ENCODE peak calls at places on chromosomes 13 and 19, in five cellular contexts. One of them, this sample, is unnamed.

GRCh38 chr13:97403893-97404683 is 29.9 kb upstream of the RAP2A start:
- DNase-seq in pons: no peak
- DNase-seq in NCI-H1930: no peak
- DNase-seq in T-helper 2 cell: no peak
- DNase-seq in right cardiac atrium: no peak
- DNase-seq in this sample: no peak

GRCh38 chr19:46944918-46945628 is 74.6 kb upstream of the NPAS1 start:
- DNase-seq in pons: peak
- DNase-seq in NCI-H1930: no peak
- DNase-seq in T-helper 2 cell: no peak
- DNase-seq in right cardiac atrium: peak
- DNase-seq in this sample: no peak

GRCh38 chr19:15954820-15955219 is 6.0 kb downstream of the OR10H4 start:
- DNase-seq in pons: no peak
- DNase-seq in NCI-H1930: no peak
- DNase-seq in T-helper 2 cell: no peak
- DNase-seq in right cardiac atrium: no peak
- DNase-seq in this sample: no peak

GRCh38 chr13:98822238-98822606 is 69.8 kb upstream of the SLC15A1 start:
- DNase-seq in pons: no peak
- DNase-seq in NCI-H1930: no peak
- DNase-seq in T-helper 2 cell: no peak
- DNase-seq in right cardiac atrium: no peak
- DNase-seq in this sample: no peak

GRCh38 chr19:4597975-4598671 is 38.6 kb upstream of the SEMA6B start:
- DNase-seq in pons: no peak
- DNase-seq in NCI-H1930: no peak
- DNase-seq in T-helper 2 cell: peak
- DNase-seq in right cardiac atrium: peak
- DNase-seq in this sample: peak

GRCh38 chr13:98890186-98890585 is 87.7 kb downstream of the DOCK9 start:
- DNase-seq in pons: peak
- DNase-seq in NCI-H1930: no peak
- DNase-seq in T-helper 2 cell: no peak
- DNase-seq in right cardiac atrium: no peak
- DNase-seq in this sample: no peak

GRCh38 chr13:26378116-26378515 is 124.2 kb downstream of the CDK8 start:
- DNase-seq in pons: no peak
- DNase-seq in NCI-H1930: no peak
- DNase-seq in T-helper 2 cell: no peak
- DNase-seq in right cardiac atrium: no peak
- DNase-seq in this sample: no peak

GRCh38 chr19:42497492-42498226 is 30.6 kb downstream of the CEACAM1 start:
- DNase-seq in pons: peak
- DNase-seq in NCI-H1930: no peak
- DNase-seq in T-helper 2 cell: no peak
- DNase-seq in right cardiac atrium: no peak
- DNase-seq in this sample: no peak

GRCh38 chr13:89375839-89376238 is 1704.7 kb downstream of the SLITRK5 start:
- DNase-seq in pons: peak
- DNase-seq in NCI-H1930: no peak
- DNase-seq in T-helper 2 cell: no peak
- DNase-seq in right cardiac atrium: no peak
- DNase-seq in this sample: no peak

GRCh38 chr13:83085186-83085900 is 796.9 kb downstream of the SLITRK1 start:
- DNase-seq in pons: no peak
- DNase-seq in NCI-H1930: no peak
- DNase-seq in T-helper 2 cell: no peak
- DNase-seq in right cardiac atrium: no peak
- DNase-seq in this sample: no peak

GRCh38 chr19:6030214-6030507 is 52.2 kb upstream of the RANBP3 start:
- DNase-seq in pons: no peak
- DNase-seq in NCI-H1930: no peak
- DNase-seq in T-helper 2 cell: no peak
- DNase-seq in right cardiac atrium: no peak
- DNase-seq in this sample: no peak

GRCh38 chr19:20197747-20198146 is 30.7 kb downstream of the ZNF486 start:
- DNase-seq in pons: no peak
- DNase-seq in NCI-H1930: no peak
- DNase-seq in T-helper 2 cell: no peak
- DNase-seq in right cardiac atrium: no peak
- DNase-seq in this sample: no peak

GRCh38 chr13:76210262-76210661 is 574.1 kb downstream of the LMO7 start:
- DNase-seq in pons: no peak
- DNase-seq in NCI-H1930: no peak
- DNase-seq in T-helper 2 cell: no peak
- DNase-seq in right cardiac atrium: peak
- DNase-seq in this sample: no peak

GRCh38 chr19:31232871-31233270 is 116.4 kb downstream of the TSHZ3 start:
- DNase-seq in pons: no peak
- DNase-seq in NCI-H1930: no peak
- DNase-seq in T-helper 2 cell: no peak
- DNase-seq in right cardiac atrium: no peak
- DNase-seq in this sample: no peak

GRCh38 chr13:61192826-61193225 is 222.8 kb downstream of the PCDH20 start:
- DNase-seq in pons: no peak
- DNase-seq in NCI-H1930: no peak
- DNase-seq in T-helper 2 cell: no peak
- DNase-seq in right cardiac atrium: no peak
- DNase-seq in this sample: no peak

GRCh38 chr19:13951799-13952153 is 533 bp upstream of the DCAF15 start:
- DNase-seq in pons: no peak
- DNase-seq in NCI-H1930: no peak
- DNase-seq in T-helper 2 cell: no peak
- DNase-seq in right cardiac atrium: no peak
- DNase-seq in this sample: no peak

GRCh38 chr19:1569997-1570396 is 1.9 kb upstream of the MEX3D start:
- DNase-seq in pons: no peak
- DNase-seq in NCI-H1930: no peak
- DNase-seq in T-helper 2 cell: no peak
- DNase-seq in right cardiac atrium: no peak
- DNase-seq in this sample: no peak

GRCh38 chr13:90867336-90867683 is 480.2 kb upstream of the MIR17HG start:
- DNase-seq in pons: peak
- DNase-seq in NCI-H1930: peak
- DNase-seq in T-helper 2 cell: no peak
- DNase-seq in right cardiac atrium: peak
- DNase-seq in this sample: no peak

GRCh38 chr13:24039621-24040475 is 120.7 kb upstream of the SPATA13 start:
- DNase-seq in pons: peak
- DNase-seq in NCI-H1930: no peak
- DNase-seq in T-helper 2 cell: no peak
- DNase-seq in right cardiac atrium: no peak
- DNase-seq in this sample: no peak

GRCh38 chr19:47493378-47494210 is 9.6 kb upstream of the KPTN start:
- DNase-seq in pons: no peak
- DNase-seq in NCI-H1930: no peak
- DNase-seq in T-helper 2 cell: no peak
- DNase-seq in right cardiac atrium: peak
- DNase-seq in this sample: no peak